ENCODE peak calls at places on chromosomes 1 and 21, in seven cellular contexts. One of them, this sample, is unnamed.

GRCh38 chr1:42886046-42886739 is 39.8 kb downstream of the ZNF691 start:
- DNase-seq in HCT116: no peak
- DNase-seq in GM23248: no peak
- DNase-seq in GM23338: no peak
- DNase-seq in IMR-90: no peak
- DNase-seq in fibroblast of lung: no peak
- DNase-seq in astrocyte: no peak
- DNase-seq in this sample: no peak

GRCh38 chr1:177770096-177770495 is 199.8 kb downstream of the SEC16B start:
- DNase-seq in GM23248: no peak
- DNase-seq in fibroblast of lung: no peak
- DNase-seq in IMR-90: no peak
- DNase-seq in HCT116: no peak
- DNase-seq in GM23338: no peak
- DNase-seq in astrocyte: no peak
- DNase-seq in this sample: no peak

GRCh38 chr1:88740784-88741183 is 56.7 kb downstream of the PKN2 start:
- DNase-seq in GM23248: no peak
- DNase-seq in HCT116: no peak
- DNase-seq in GM23338: no peak
- DNase-seq in astrocyte: no peak
- DNase-seq in IMR-90: peak
- DNase-seq in fibroblast of lung: no peak
- DNase-seq in this sample: no peak

GRCh38 chr1:165895451-165895871 is 68.0 kb downstream of the UCK2 start:
- DNase-seq in astrocyte: peak
- DNase-seq in GM23248: peak
- DNase-seq in fibroblast of lung: peak
- DNase-seq in HCT116: no peak
- DNase-seq in GM23338: no peak
- DNase-seq in IMR-90: peak
- DNase-seq in this sample: no peak

GRCh38 chr1:50271968-50272578 is 151.2 kb downstream of the DMRTA2 start:
- DNase-seq in fibroblast of lung: no peak
- DNase-seq in astrocyte: no peak
- DNase-seq in GM23338: peak
- DNase-seq in HCT116: peak
- DNase-seq in GM23248: peak
- DNase-seq in IMR-90: no peak
- DNase-seq in this sample: peak

GRCh38 chr1:209741889-209742288 is 14.0 kb upstream of the TRAF3IP3 start:
- DNase-seq in astrocyte: no peak
- DNase-seq in fibroblast of lung: no peak
- DNase-seq in IMR-90: no peak
- DNase-seq in GM23248: no peak
- DNase-seq in HCT116: no peak
- DNase-seq in GM23338: no peak
- DNase-seq in this sample: no peak

GRCh38 chr1:39395357-39395831 is 96.0 kb upstream of the BMP8A start:
- DNase-seq in HCT116: peak
- DNase-seq in astrocyte: peak
- DNase-seq in GM23248: peak
- DNase-seq in fibroblast of lung: peak
- DNase-seq in GM23338: no peak
- DNase-seq in IMR-90: peak
- DNase-seq in this sample: peak

GRCh38 chr1:89532866-89533265 is 8.2 kb downstream of the LRRC8B start:
- DNase-seq in HCT116: no peak
- DNase-seq in IMR-90: no peak
- DNase-seq in GM23338: no peak
- DNase-seq in fibroblast of lung: no peak
- DNase-seq in astrocyte: no peak
- DNase-seq in GM23248: no peak
- DNase-seq in this sample: no peak

GRCh38 chr1:221897312-221897711 is 155.4 kb upstream of the DUSP10 start:
- DNase-seq in GM23338: no peak
- DNase-seq in astrocyte: peak
- DNase-seq in GM23248: peak
- DNase-seq in fibroblast of lung: peak
- DNase-seq in HCT116: no peak
- DNase-seq in IMR-90: peak
- DNase-seq in this sample: peak

GRCh38 chr1:156801409-156802121 is 15.1 kb downstream of the SH2D2A start:
- DNase-seq in IMR-90: peak
- DNase-seq in GM23338: no peak
- DNase-seq in astrocyte: peak
- DNase-seq in fibroblast of lung: peak
- DNase-seq in GM23248: peak
- DNase-seq in HCT116: no peak
- DNase-seq in this sample: no peak

GRCh38 chr1:101738475-101738874 is 258.3 kb downstream of the OLFM3 start:
- DNase-seq in IMR-90: peak
- DNase-seq in GM23248: peak
- DNase-seq in astrocyte: peak
- DNase-seq in fibroblast of lung: peak
- DNase-seq in HCT116: no peak
- DNase-seq in GM23338: no peak
- DNase-seq in this sample: peak

GRCh38 chr1:2952371-2952770 is 68.9 kb upstream of the ACTRT2 start:
- DNase-seq in GM23248: no peak
- DNase-seq in astrocyte: no peak
- DNase-seq in GM23338: no peak
- DNase-seq in fibroblast of lung: no peak
- DNase-seq in HCT116: no peak
- DNase-seq in IMR-90: no peak
- DNase-seq in this sample: no peak

GRCh38 chr1:92301021-92301420 is 2.2 kb downstream of the RPAP2 start:
- DNase-seq in IMR-90: no peak
- DNase-seq in HCT116: no peak
- DNase-seq in GM23338: no peak
- DNase-seq in GM23248: no peak
- DNase-seq in fibroblast of lung: no peak
- DNase-seq in astrocyte: no peak
- DNase-seq in this sample: no peak

GRCh38 chr1:40384413-40384762 is 10.9 kb downstream of the SMAP2 start:
- DNase-seq in IMR-90: no peak
- DNase-seq in fibroblast of lung: no peak
- DNase-seq in GM23248: no peak
- DNase-seq in HCT116: no peak
- DNase-seq in GM23338: peak
- DNase-seq in astrocyte: no peak
- DNase-seq in this sample: peak

GRCh38 chr1:215971793-215972441 is 404.8 kb downstream of the KCTD3 start:
- DNase-seq in astrocyte: no peak
- DNase-seq in fibroblast of lung: no peak
- DNase-seq in GM23338: peak
- DNase-seq in GM23248: no peak
- DNase-seq in HCT116: no peak
- DNase-seq in IMR-90: no peak
- DNase-seq in this sample: no peak

GRCh38 chr1:82466894-82467293 is 666.2 kb downstream of the ADGRL2 start:
- DNase-seq in GM23338: no peak
- DNase-seq in HCT116: no peak
- DNase-seq in GM23248: no peak
- DNase-seq in astrocyte: no peak
- DNase-seq in IMR-90: no peak
- DNase-seq in fibroblast of lung: no peak
- DNase-seq in this sample: no peak

GRCh38 chr1:227780101-227781044 is 35.1 kb upstream of the PRSS38 start:
- DNase-seq in IMR-90: no peak
- DNase-seq in GM23248: no peak
- DNase-seq in HCT116: no peak
- DNase-seq in fibroblast of lung: no peak
- DNase-seq in astrocyte: no peak
- DNase-seq in GM23338: no peak
- DNase-seq in this sample: no peak

GRCh38 chr1:198678301-198678836 is 39.5 kb downstream of the PTPRC start:
- DNase-seq in HCT116: no peak
- DNase-seq in GM23338: no peak
- DNase-seq in IMR-90: no peak
- DNase-seq in astrocyte: peak
- DNase-seq in GM23248: no peak
- DNase-seq in fibroblast of lung: peak
- DNase-seq in this sample: no peak

GRCh38 chr1:98177751-98178150 is 256.9 kb upstream of the DPYD start:
- DNase-seq in HCT116: no peak
- DNase-seq in IMR-90: peak
- DNase-seq in astrocyte: peak
- DNase-seq in fibroblast of lung: peak
- DNase-seq in GM23338: no peak
- DNase-seq in GM23248: no peak
- DNase-seq in this sample: no peak

GRCh38 chr21:33844104-33844889 is 71.3 kb downstream of the ATP5PO start:
- DNase-seq in astrocyte: peak
- DNase-seq in IMR-90: no peak
- DNase-seq in GM23248: peak
- DNase-seq in fibroblast of lung: peak
- DNase-seq in GM23338: no peak
- DNase-seq in HCT116: no peak
- DNase-seq in this sample: no peak

GRCh38 chr1:51093566-51093965 is 8.5 kb upstream of the C1orf185 start:
- DNase-seq in GM23248: peak
- DNase-seq in HCT116: no peak
- DNase-seq in fibroblast of lung: peak
- DNase-seq in astrocyte: peak
- DNase-seq in IMR-90: peak
- DNase-seq in GM23338: no peak
- DNase-seq in this sample: no peak

GRCh38 chr1:172399369-172400072 is 21.0 kb upstream of the C1orf105 start:
- DNase-seq in IMR-90: peak
- DNase-seq in GM23248: peak
- DNase-seq in HCT116: peak
- DNase-seq in GM23338: peak
- DNase-seq in astrocyte: peak
- DNase-seq in fibroblast of lung: peak
- DNase-seq in this sample: peak

DNA sequence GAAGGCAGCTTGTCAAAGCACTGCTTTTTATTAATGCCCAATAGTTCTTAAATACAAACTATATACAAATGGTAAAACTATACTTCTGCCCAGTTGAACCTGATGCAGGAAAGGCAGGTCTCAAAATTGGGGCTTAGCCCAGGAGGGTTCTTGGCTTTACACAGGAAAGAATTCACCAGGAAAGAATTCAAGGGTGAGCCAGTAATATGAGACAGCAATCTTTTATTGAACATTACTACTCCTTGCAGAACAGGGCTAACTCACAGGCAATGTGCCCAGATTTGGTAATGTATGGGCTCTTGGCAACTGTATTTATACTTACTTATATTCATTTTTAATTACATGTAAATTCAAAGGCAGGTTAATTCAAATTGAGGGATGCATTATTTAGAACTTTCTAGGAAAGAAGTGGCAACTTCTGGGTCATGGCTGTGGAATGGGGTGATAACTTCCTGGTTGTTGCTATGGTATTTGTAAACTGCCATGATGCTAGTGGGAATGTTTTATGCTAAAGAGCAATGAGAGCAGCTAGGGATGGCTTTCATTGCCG is 107.4 kb downstream of the CHRM3 start:
- DNase-seq in IMR-90: no peak
- DNase-seq in fibroblast of lung: peak
- DNase-seq in astrocyte: no peak
- DNase-seq in HCT116: no peak
- DNase-seq in GM23338: no peak
- DNase-seq in GM23248: no peak
- DNase-seq in this sample: peak
- H3K4me2 ChIP-seq in IMR-90: no peak
- H3K4me2 ChIP-seq in fibroblast of lung: no peak
- H3K4me2 ChIP-seq in astrocyte: no peak
- H3K4me2 ChIP-seq in HCT116: no peak
- H3K4me2 ChIP-seq in GM23338: no peak
- H3K4me2 ChIP-seq in GM23248: no peak
- H3K4me2 ChIP-seq in this sample: peak

DNA sequence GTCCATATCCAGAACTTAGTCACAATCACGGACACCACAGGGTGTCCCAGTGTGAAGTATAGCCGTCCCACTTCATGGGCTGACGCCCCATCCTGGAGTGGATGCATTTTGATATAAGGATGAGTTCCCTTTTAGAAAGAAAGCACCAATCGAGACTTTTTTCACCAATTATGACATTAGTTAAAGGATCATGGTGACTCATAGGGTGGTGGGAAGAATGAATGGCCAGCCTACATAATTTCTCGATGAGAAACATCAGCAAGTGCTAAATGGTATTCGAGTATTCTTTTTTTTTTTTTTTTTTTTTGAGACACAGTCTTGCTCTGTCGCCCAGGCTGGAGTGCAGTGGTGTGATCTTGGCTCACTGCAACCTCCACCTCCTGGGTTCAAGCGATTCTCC is 38.5 kb upstream of the USP1 start:
- DNase-seq in GM23338: no peak
- DNase-seq in IMR-90: peak
- DNase-seq in fibroblast of lung: peak
- DNase-seq in astrocyte: peak
- DNase-seq in GM23248: peak
- DNase-seq in HCT116: no peak
- DNase-seq in this sample: peak
- H3K4me3 ChIP-seq in GM23338: no peak
- H3K4me3 ChIP-seq in IMR-90: no peak
- H3K4me3 ChIP-seq in fibroblast of lung: no peak
- H3K4me3 ChIP-seq in astrocyte: no peak
- H3K4me3 ChIP-seq in GM23248: no peak
- H3K4me3 ChIP-seq in HCT116: no peak
- H3K4me3 ChIP-seq in this sample: no peak

GRCh38 chr1:86155061-86155806 is 1.3 kb downstream of the COL24A1 start:
- DNase-seq in IMR-90: no peak
- DNase-seq in GM23338: peak
- DNase-seq in HCT116: no peak
- DNase-seq in fibroblast of lung: peak
- DNase-seq in astrocyte: peak
- DNase-seq in GM23248: peak
- DNase-seq in this sample: no peak
- H3K4me2 ChIP-seq in IMR-90: peak
- H3K4me2 ChIP-seq in GM23338: peak
- H3K4me2 ChIP-seq in HCT116: no peak
- H3K4me2 ChIP-seq in fibroblast of lung: peak
- H3K4me2 ChIP-seq in astrocyte: peak
- H3K4me2 ChIP-seq in GM23248: peak
- H3K4me2 ChIP-seq in this sample: peak

GRCh38 chr1:109470245-109470644 is 3.9 kb downstream of the SYPL2 start:
- DNase-seq in HCT116: no peak
- DNase-seq in GM23338: no peak
- DNase-seq in astrocyte: no peak
- DNase-seq in GM23248: no peak
- DNase-seq in IMR-90: no peak
- DNase-seq in fibroblast of lung: no peak
- DNase-seq in this sample: no peak

GRCh38 chr1:109466100-109466439 is 276 bp upstream of the SYPL2 start:
- DNase-seq in HCT116: no peak
- DNase-seq in GM23338: no peak
- DNase-seq in GM23248: peak
- DNase-seq in IMR-90: no peak
- DNase-seq in fibroblast of lung: no peak
- DNase-seq in astrocyte: no peak
- DNase-seq in this sample: no peak

GRCh38 chr1:109468903-109469302 is 2.6 kb downstream of the SYPL2 start:
- DNase-seq in IMR-90: no peak
- DNase-seq in fibroblast of lung: no peak
- DNase-seq in astrocyte: no peak
- DNase-seq in GM23248: no peak
- DNase-seq in GM23338: no peak
- DNase-seq in HCT116: no peak
- DNase-seq in this sample: no peak

GRCh38 chr1:109467301-109467777 is 993 bp downstream of the SYPL2 start:
- DNase-seq in GM23338: peak
- DNase-seq in fibroblast of lung: no peak
- DNase-seq in GM23248: no peak
- DNase-seq in IMR-90: no peak
- DNase-seq in astrocyte: no peak
- DNase-seq in HCT116: no peak
- DNase-seq in this sample: no peak

GRCh38 chr1:109466440-109467300 is at the start of gene SYPL2:
- DNase-seq in GM23338: peak
- DNase-seq in IMR-90: peak
- DNase-seq in HCT116: no peak
- DNase-seq in astrocyte: no peak
- DNase-seq in fibroblast of lung: peak
- DNase-seq in GM23248: peak
- DNase-seq in this sample: no peak
- H3K4me3 ChIP-seq in GM23338: peak
- H3K4me3 ChIP-seq in IMR-90: peak
- H3K4me3 ChIP-seq in HCT116: peak
- H3K4me3 ChIP-seq in astrocyte: peak
- H3K4me3 ChIP-seq in fibroblast of lung: peak
- H3K4me3 ChIP-seq in GM23248: peak
- H3K4me3 ChIP-seq in this sample: peak